ENCODE peak calls at places on chromosomes 7 and 10, in six cellular contexts. Z, R, V, O, S and E are unnamed samples.

GRCh38 chr10:120963053-120963533 is 111.9 kb downstream of the WDR11 start:
- DNase-seq in Z (peak; percentile 31), R (no peak), V (no peak), O (no peak), S (no peak), E (no peak)

GRCh38 chr10:103676058-103676785 is 179.2 kb downstream of the SH3PXD2A start:
- DNase-seq in Z (no peak), R (no peak), V (no peak), O (no peak), S (no peak), E (no peak)

GRCh38 chr10:34141032-34141431 is 674.1 kb downstream of the PARD3 start:
- DNase-seq in Z (no peak), R (no peak), V (no peak), O (no peak), S (no peak), E (no peak)

GRCh38 chr10:121570316-121570715 is 27.9 kb downstream of the FGFR2 start:
- DNase-seq in Z (no peak), R (no peak), V (no peak), O (no peak), S (no peak), E (no peak)

GRCh38 chr10:126407831-126408230 is 19.6 kb upstream of the ADAM12 start:
- DNase-seq in Z (no peak), R (no peak), V (no peak), O (no peak), S (no peak), E (no peak)

GRCh38 chr7:148116954-148117353 is 473.6 kb upstream of the C7orf33 start:
- DNase-seq in Z (no peak), R (no peak), V (no peak), O (no peak), S (no peak), E (no peak)

GRCh38 chr10:104122273-104123107 is 519 bp downstream of the SFR1 start:
- DNase-seq in Z (no peak), R (peak; percentile 21), V (no peak), O (no peak), S (no peak), E (no peak)

GRCh38 chr10:91705948-91706670 is 73.2 kb upstream of the PPP1R3C start:
- DNase-seq in Z (no peak), R (no peak), V (no peak), O (no peak), S (no peak), E (no peak)

GRCh38 chr7:106788637-106789036 is 76.4 kb upstream of the PIK3CG start:
- DNase-seq in Z (no peak), R (no peak), V (no peak), O (no peak), S (peak; percentile 26), E (no peak)

GRCh38 chr7:30173058-30173897 is 38.5 kb downstream of the MTURN start:
- DNase-seq in Z (peak; percentile 45), R (peak; percentile 74), V (no peak), O (no peak), S (no peak), E (no peak)

DNA sequence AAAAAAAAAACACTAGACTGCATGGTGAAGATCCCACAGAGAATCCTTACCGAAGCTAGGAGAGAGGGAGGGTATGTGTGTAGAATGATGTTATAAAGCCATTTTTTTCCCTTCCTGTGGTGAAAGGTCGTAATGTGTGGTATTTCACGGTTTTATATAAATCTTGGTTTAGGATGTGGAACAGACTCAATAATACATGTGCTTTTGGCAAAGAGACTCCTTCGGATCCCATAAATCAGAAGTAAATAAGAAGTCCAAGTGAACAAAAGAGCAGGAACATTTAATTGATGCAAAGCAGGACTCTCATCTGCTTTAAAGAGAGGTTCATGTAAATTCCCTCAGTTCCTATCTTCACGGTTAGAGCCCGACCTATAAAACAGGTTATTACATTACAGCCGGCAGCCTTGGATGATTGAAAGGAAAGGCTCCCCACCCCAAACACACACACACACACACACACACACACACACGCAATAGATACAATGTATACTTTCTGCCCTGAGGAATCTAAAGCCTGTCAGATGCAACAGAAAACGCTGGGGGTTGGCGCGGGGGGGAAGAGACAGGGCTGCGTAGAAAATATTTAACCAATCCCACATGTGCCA is 8.7 kb downstream of the DLX5 start:
- DNase-seq in Z (no peak), R (no peak), V (no peak), O (no peak), S (no peak), E (no peak)
- H3K4me1 ChIP-seq in Z (no peaks in the 10 kb centered on the region), R (peaks cover 31% of the 10 kb centered on the region), V (peaks cover 9% of the 10 kb centered on the region), O (peaks cover 4% of the 10 kb centered on the region), S (no peaks in the 10 kb centered on the region), E (no peaks in the 10 kb centered on the region)

DNA sequence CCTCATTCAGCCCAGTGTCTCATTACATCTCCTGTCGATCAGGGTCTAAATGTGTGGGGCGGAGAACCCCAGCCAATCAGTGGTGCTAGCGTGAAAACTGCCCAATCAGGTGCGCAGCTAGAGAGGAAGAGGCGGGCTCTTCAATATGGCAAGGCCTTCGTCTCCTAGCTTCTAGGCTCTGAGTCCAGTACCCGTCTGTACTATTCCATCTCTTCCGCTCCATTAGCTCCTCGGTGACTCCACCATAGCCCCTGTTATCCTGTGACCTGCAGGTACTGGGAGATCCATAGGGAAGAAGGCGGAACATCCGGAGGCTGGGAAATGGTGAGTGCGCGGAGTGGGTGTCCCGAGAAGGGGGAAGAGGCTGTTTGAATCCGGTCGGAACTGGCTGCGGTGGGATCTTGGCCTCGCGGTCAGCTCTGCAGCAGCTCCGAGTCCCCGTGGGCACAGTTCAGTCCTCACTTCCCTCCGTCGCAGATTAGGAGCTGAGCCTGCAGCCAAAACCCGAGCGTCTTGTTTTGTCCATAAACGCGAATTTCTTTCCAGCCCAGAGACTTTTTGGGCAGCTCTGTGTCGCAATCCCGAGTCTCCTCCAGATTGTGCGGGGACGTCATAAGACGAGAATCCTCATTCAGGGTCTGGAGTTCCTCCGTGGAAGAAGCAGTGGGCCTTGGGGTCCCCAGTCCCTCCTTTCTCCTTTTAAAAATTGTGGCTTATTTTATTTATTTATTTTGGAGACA is at the start of gene ZNF727:
- DNase-seq in Z (peak; percentile 60), R (peak; percentile 76), V (no peak), O (no peak), S (peak; percentile 41), E (peak; percentile 21)
- H3K4me3 ChIP-seq in Z (peak within 1 kb of the TSS; percentile 35), R (peak within 1 kb of the TSS; percentile 73), V (no peak within 1 kb of the TSS), O (no peak within 1 kb of the TSS), S (no peak within 1 kb of the TSS), E (peak within 1 kb of the TSS; percentile 30)

DNA sequence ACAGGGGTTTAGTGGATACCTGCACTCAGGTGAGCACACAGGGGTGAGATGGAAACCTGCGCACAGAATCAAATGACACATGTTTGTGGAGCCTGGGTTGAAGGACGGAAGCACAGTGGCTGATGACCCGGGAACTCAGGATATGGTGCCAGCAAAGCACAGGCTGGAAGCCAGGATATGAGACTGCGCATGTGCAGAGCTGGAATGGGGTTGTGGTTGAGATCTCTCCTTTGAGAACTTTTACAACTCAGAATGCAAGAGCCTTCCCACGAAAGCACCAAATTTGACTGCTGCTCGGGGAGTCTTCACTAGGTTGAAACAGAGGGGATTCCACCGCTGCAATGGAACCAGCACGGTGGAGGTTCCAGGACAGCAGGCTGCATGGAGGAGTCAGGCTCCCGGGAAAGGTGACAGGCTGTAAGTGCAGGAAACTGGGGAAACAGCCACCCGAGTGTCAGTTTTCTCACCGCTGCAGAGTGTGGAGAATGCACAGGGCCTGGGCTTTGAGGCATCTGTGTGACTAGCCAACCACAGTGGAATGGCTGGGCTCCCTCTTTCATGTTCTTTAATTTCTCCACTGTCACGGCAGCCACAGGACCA is 133.4 kb upstream of the TCERG1L start:
- DNase-seq in Z (no peak), R (no peak), V (no peak), O (no peak), S (no peak), E (no peak)
- H3K9me3 ChIP-seq in Z (no peaks in the 10 kb centered on the region), R (no peaks in the 10 kb centered on the region), V (no peaks in the 10 kb centered on the region), O (no peaks in the 10 kb centered on the region), S (no peaks in the 10 kb centered on the region), E (no peaks in the 10 kb centered on the region)

DNA sequence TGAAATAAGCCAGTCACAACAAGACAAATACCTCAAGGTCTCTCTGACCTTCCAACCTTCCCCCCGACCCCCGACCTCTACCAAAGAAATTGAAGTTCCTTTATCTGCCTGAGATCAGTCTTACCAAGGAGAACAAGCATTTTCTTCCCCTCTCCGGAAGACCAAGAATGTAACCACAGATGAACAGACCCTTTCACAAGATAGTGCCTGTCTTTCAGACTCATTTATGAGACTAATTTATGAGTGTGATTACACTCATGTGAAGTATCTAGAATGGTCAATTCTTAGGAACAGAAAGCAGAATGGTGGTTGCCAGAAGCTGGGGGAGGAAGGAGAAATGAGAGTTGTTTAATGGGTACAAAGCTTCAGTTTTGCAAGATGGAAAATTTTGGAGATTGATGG is 108.9 kb upstream of the MKLN1 start:
- DNase-seq in Z (no peak), R (no peak), V (no peak), O (no peak), S (no peak), E (no peak)
- H3K4me1 ChIP-seq in Z (no peaks in the 10 kb centered on the region), R (peaks cover 22% of the 10 kb centered on the region), V (peaks cover 13% of the 10 kb centered on the region), O (no peaks in the 10 kb centered on the region), S (no peaks in the 10 kb centered on the region), E (no peaks in the 10 kb centered on the region)

GRCh38 chr7:4857189-4857588 is 4.6 kb downstream of the PAPOLB start:
- DNase-seq in Z (no peak), R (no peak), V (no peak), O (no peak), S (no peak), E (no peak)

GRCh38 chr7:4856336-4857056 is 5.3 kb downstream of the PAPOLB start:
- DNase-seq in Z (no peak), R (no peak), V (no peak), O (no peak), S (no peak), E (no peak)

GRCh38 chr7:4861673-4862072 is at the start of gene PAPOLB:
- DNase-seq in Z (no peak), R (no peak), V (no peak), O (no peak), S (peak; percentile 51), E (no peak)

GRCh38 chr7:4862156-4862555 is 326 bp upstream of the PAPOLB start:
- DNase-seq in Z (no peak), R (no peak), V (no peak), O (no peak), S (no peak), E (no peak)

GRCh38 chr7:4861227-4861626 is 603 bp downstream of the PAPOLB start:
- DNase-seq in Z (no peak), R (no peak), V (no peak), O (no peak), S (no peak), E (no peak)
- H3K4me3 ChIP-seq in Z (no peak overlapping the region), R (peak overlapping the region; percentile 59), V (no peak overlapping the region), O (no peak overlapping the region), S (no peak overlapping the region), E (no peak overlapping the region)

DNA sequence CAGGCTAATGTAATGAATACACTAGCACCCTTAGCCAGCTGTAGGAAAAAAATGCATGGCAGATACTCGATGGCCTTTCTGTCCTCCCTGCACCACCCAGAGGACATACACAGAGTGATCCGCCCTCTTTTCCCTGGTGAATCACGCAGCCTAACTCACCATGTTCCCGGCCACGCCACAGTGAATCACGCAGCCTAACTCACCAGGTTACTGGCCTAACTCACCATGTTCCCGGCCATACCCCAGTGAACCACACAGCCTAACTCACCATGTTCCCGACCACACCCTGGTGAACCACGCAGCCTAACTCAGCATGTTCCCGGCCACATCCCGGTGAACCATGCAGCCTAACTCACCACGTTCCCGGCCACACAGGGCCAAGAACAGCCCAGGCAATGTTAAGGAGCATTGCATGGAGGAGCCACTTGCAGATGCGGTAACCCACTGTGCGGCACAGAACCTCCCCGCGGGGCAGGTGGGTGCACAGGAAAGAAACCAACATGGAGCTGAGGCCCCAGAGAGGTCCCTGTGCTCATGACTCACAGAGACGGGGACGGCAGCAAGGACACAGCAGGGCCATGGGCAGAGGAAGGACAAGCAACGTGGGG is 508.5 kb downstream of the DNAJB6 start:
- DNase-seq in Z (no peak), R (no peak), V (no peak), O (no peak), S (no peak), E (no peak)
- H3K9me3 ChIP-seq in Z (no peaks in the 10 kb centered on the region), R (no peaks in the 10 kb centered on the region), V (peaks cover under 1% of the 10 kb centered on the region), O (no peaks in the 10 kb centered on the region), S (no peaks in the 10 kb centered on the region), E (no peaks in the 10 kb centered on the region)